ENCODE peak calls at places on chromosomes 2 and 18, in five cellular contexts. A is H9, Z is GM23248, J is hepatocyte, P is mesendoderm. E is an unnamed sample. For H3K27me3, the result is how much of the 10 kb centered on the place peaks cover.

GRCh38 chr18:48708807-48709206 is 170.0 kb downstream of the CTIF start:
- DNase-seq in A (no peak), Z (no peak), J (no peak), P (no peak), E (no peak)

GRCh38 chr2:70947556-70948184 is 12.0 kb downstream of the ATP6V1B1 start:
- DNase-seq in A (peak), Z (peak), J (no peak), P (peak), E (peak)

GRCh38 chr18:12702221-12703095 is at the start of the genes CEP76 and PSMG2:
- DNase-seq in A (peak), Z (peak), J (peak), P (peak), E (peak)

GRCh38 chr2:132584976-132585817 is 84.8 kb downstream of the LYPD1 start:
- DNase-seq in A (no peak), Z (no peak), J (no peak), P (no peak), E (no peak)

GRCh38 chr2:30826481-30826880 is 19.2 kb upstream of the CAPN13 start:
- DNase-seq in A (no peak), Z (no peak), J (no peak), P (no peak), E (no peak)

GRCh38 chr2:10266133-10266620 is 36.5 kb upstream of the HPCAL1 start:
- DNase-seq in A (no peak), Z (peak), J (no peak), P (no peak), E (peak)

GRCh38 chr2:9739508-9739907 is 103.8 kb upstream of the TAF1B start:
- DNase-seq in A (no peak), Z (peak), J (no peak), P (no peak), E (no peak)

GRCh38 chr2:44077942-44078511 is 82.2 kb upstream of the LRPPRC start:
- DNase-seq in A (no peak), Z (no peak), J (no peak), P (peak), E (no peak)

GRCh38 chr2:205700331-205701132 is 18.2 kb downstream of the NRP2 start:
- DNase-seq in A (peak), Z (peak), J (peak), P (peak), E (peak)

GRCh38 chr18:37698508-37699035 is 133.0 kb upstream of the CELF4 start:
- DNase-seq in A (peak), Z (no peak), J (peak), P (peak), E (no peak)

GRCh38 chr2:179593323-179593722 is 268.1 kb downstream of the ZNF385B start:
- DNase-seq in A (no peak), Z (no peak), J (no peak), P (no peak), E (no peak)

GRCh38 chr2:18671363-18671762 is 82.0 kb upstream of the NT5C1B start:
- DNase-seq in A (no peak), Z (no peak), J (no peak), P (no peak), E (no peak)

GRCh38 chr2:203909946-203910476 is 26.6 kb upstream of the ICOS start:
- DNase-seq in A (no peak), Z (peak), J (no peak), P (no peak), E (peak)

DNA sequence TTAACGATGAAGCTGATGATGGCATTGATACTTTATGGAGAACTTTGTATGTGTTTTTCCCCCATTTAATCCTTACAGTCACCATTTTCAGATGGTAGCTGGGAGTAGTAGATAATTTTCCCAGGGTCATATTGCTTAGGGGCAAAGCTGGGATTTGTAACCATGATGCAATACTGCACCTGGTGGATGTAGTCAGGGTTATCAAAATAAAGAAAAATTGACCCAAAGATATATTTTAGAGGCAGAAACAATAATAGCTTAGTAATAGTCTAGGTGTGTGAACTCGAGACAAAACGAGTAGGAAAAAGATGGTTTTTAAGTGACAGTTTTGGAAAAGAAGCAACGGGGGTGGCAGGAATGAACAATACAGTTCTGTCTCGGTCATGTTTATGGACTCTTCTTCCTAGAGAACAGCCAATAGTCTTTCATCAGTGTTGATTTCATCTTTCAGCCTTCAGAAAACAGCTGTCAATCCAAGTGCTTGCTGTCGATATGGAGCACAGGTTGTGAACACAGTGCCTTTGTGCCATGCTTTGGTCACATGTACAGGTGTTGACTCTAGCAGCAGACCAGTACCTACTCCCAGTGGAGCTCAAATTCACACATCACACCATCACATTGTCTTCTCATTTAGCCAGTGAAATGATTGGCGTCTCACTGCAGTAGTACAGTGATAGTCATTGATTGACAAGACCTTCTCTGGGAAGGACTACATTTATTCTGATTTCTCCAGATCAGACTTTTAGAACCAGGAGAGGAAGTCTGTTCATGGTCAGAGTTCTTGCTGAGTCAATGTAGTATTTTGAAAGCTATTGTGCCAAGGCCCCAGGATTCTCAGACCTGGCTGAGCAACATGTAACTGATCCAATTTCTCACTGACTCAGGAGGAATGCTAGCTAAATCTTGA is 75.0 kb downstream of the FMNL2 start:
- DNase-seq in A (no peak), Z (peak), J (no peak), P (no peak), E (no peak)
- H3K27ac ChIP-seq in A (no peak), Z (peak), J (no peak), P (no peak), E (peak)

DNA sequence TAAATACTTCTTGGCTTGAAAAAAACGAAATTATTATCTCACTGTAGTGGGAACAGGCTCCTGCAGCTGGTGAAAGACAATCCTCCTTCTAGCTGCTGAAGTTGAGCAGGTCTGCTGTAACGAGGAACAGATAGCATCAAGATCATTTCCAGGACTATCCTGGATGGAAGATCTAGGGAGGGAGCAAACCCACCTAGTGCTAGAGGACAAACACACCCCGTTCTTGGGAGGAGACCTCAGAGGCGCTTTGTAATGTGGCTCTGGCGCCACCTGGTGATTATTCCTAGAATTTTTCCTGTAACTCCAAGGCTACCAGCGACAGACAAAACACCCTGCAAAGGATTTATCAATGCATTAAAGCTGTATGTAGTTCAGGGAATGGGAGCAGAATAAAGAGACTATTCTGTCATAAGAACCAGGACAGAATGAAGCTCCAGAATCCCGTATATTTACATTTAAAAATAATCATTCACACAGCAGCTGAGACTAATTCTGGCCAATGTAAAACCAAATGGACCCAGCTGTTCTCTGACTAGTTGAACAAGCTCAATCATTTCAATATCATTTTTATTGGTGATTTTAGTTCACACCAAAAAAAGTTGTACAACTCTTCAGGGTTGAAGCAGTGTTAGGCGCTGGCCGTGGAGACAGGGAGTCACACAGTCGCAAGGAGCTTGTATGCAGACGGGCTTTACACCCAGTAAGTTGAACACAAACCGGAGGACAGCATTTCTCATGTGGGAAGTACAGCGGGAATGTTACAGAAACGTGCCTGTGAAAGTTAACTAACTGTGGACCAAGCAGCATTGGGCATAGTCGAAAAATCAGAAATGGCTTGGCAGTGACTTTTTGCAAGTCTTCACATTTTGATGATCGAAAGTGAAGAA is 290.3 kb downstream of the TRIB2 start:
- DNase-seq in A (peak), Z (peak), J (peak), P (peak), E (peak)
- H3K27me3 ChIP-seq in A (under half), Z (under half), J (under half), P (under half), E (under half)

GRCh38 chr2:151753540-151753939 is 19.3 kb upstream of the NEB start:
- DNase-seq in A (no peak), Z (no peak), J (no peak), P (no peak), E (peak)
- H3K4me2 ChIP-seq in A (no peak), Z (no peak), J (no peak), P (no peak), E (no peak)

GRCh38 chr2:235860111-235860510 is 308.1 kb downstream of the GBX2 start:
- DNase-seq in A (no peak), Z (no peak), J (no peak), P (no peak), E (no peak)
- H3K27ac ChIP-seq in A (no peak), Z (no peak), J (peak), P (no peak), E (no peak)

DNA sequence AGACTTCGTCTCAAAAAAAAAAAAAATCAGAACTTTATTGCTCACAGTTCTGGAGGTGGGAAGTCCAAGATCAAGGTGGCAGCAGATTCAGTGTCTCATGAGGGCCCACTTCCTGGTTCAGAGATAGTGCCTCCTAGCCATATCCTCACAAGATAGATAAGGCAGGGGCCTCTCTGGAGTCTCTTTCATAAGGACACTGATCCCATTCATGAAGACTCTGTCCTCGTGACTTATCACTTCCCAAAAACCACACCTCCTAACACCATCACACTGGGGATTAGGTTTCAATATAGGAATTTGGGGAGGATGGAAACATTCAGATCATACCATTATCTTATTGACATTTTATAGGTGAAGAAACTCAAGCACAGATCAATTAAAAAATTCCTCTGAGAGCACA is 61.1 kb downstream of the PDCL3 start:
- DNase-seq in A (no peak), Z (no peak), J (no peak), P (peak), E (no peak)
- H3K27me3 ChIP-seq in A (under half), Z (half or more), J (under half), P (under half), E (under half)

GRCh38 chr18:70499218-70499691 is 210.4 kb downstream of the SOCS6 start:
- DNase-seq in A (peak), Z (no peak), J (no peak), P (peak), E (no peak)
- H3K4me2 ChIP-seq in A (no peak), Z (no peak), J (no peak), P (no peak), E (no peak)

GRCh38 chr2:164535280-164536025 is 85.8 kb downstream of the GRB14 start:
- DNase-seq in A (no peak), Z (no peak), J (no peak), P (no peak), E (no peak)
- H3K27ac ChIP-seq in A (no peak), Z (no peak), J (peak), P (no peak), E (no peak)